ENCODE peak calls at places on chromosomes 4 and X, in five cellular contexts. K is Right ventricle myocardium superior, V is left ventricle myocardium superior, F is GM19239, Z is endothelial cell. B is an unnamed sample.

GRCh38 chrX:38236901-38237615 is 16.4 kb upstream of the SRPX start:
- DNase-seq in F (no peak), V (no peak), K (no peak), Z (no peak), B (no peak)

GRCh38 chr4:185726931-185727330 is 85.1 kb downstream of the SORBS2 start:
- DNase-seq in F (no peak), V (no peak), K (no peak), Z (no peak), B (no peak)

GRCh38 chrX:132271330-132271729 is 52.1 kb upstream of the RAP2C start:
- DNase-seq in V (no peak), Z (no peak), K (no peak), F (no peak), B (no peak)

GRCh38 chr4:183444953-183445543 is 612 bp downstream of the CDKN2AIP start:
- DNase-seq in K (peak), Z (peak), F (no peak), V (peak), B (no peak)

GRCh38 chr4:38728651-38729141 is 54.1 kb downstream of the TLR10 start:
- DNase-seq in K (no peak), V (no peak), F (no peak), Z (no peak), B (no peak)

GRCh38 chr4:25560605-25561004 is 95.0 kb upstream of the SLC34A2 start:
- DNase-seq in K (no peak), F (no peak), V (no peak), Z (no peak), B (no peak)

GRCh38 chr4:10180927-10181744 is 64.5 kb upstream of the WDR1 start:
- DNase-seq in F (peak), Z (no peak), V (no peak), K (no peak), B (no peak)

GRCh38 chr4:22688236-22688635 is 4.5 kb upstream of the GBA3 start:
- DNase-seq in Z (no peak), F (no peak), K (no peak), V (no peak), B (no peak)

GRCh38 chr4:17164656-17165055 is 266.2 kb upstream of the LDB2 start:
- DNase-seq in F (no peak), K (no peak), V (no peak), Z (no peak), B (no peak)

GRCh38 chrX:23344208-23344903 is 9.7 kb downstream of the PTCHD1 start:
- DNase-seq in Z (no peak), F (no peak), V (no peak), K (no peak), B (no peak)

GRCh38 chrX:9948406-9948805 is 18.8 kb upstream of the CLDN34 start:
- DNase-seq in Z (no peak), F (no peak), K (no peak), V (no peak), B (no peak)

GRCh38 chr4:48105230-48105629 is 28.8 kb downstream of the TXK start:
- DNase-seq in V (no peak), F (no peak), Z (no peak), K (no peak), B (no peak)

GRCh38 chr4:185817403-185817818 is 5.4 kb upstream of the SORBS2 start:
- DNase-seq in Z (no peak), V (peak), K (peak), F (no peak), B (no peak)

GRCh38 chrX:133185938-133186337 is 32.2 kb downstream of the TFDP3 start:
- DNase-seq in V (no peak), F (no peak), Z (no peak), K (no peak), B (no peak)